ENCODE peak calls at places on chromosome 6, in ten cellular contexts. E is body of pancreas; Y is cardiac muscle cell; Z is A549; S is heart right ventricle; G is CD8-positive, alpha-beta memory T cell; L is ascending aorta; D is effector memory CD4-positive, alpha-beta T cell; B is fibroblast of lung; O is SK-N-SH. M is an unnamed sample. For H3K4me1, the result is how much of the 10 kb centered on the place peaks cover.

GRCh38 chr6:34657307-34657978 is 39.1 kb downstream of the ILRUN start:
- DNase-seq in G (peak), B (peak), Y (peak), L (no peak), E (peak), D (no peak), S (no peak), O (no peak), Z (peak), M (no peak)

GRCh38 chr6:147750420-147750819 is 241.9 kb downstream of the SAMD5 start:
- DNase-seq in G (no peak), Z (no peak), S (no peak), Y (no peak), B (no peak), E (no peak), O (no peak), D (no peak), L (no peak), M (no peak)

GRCh38 chr6:116217069-116217468 is 36.8 kb downstream of the TSPYL4 start:
- DNase-seq in Z (peak), D (no peak), O (no peak), Y (peak), E (no peak), G (peak), L (no peak), S (no peak), B (peak), M (no peak)

GRCh38 chr6:111898452-111898851 is 25.2 kb upstream of the FYN start:
- DNase-seq in S (no peak), Y (no peak), L (no peak), B (no peak), O (no peak), D (no peak), E (no peak), Z (no peak), G (no peak), M (no peak)

GRCh38 chr6:138540468-138540867 is 41.2 kb upstream of the NHSL1 start:
- DNase-seq in E (no peak), O (no peak), L (no peak), D (no peak), Z (no peak), Y (peak), G (no peak), B (peak), S (no peak), M (no peak)

GRCh38 chr6:33702345-33702977 is 9.0 kb downstream of the UQCC2 start:
- DNase-seq in O (peak), E (peak), Z (peak), G (no peak), S (no peak), D (no peak), B (peak), Y (peak), L (no peak), M (no peak)

GRCh38 chr6:111263837-111264236 is 176.5 kb downstream of the SLC16A10 start:
- DNase-seq in Z (no peak), E (no peak), L (no peak), B (peak), Y (peak), D (no peak), G (no peak), S (no peak), O (no peak), M (no peak)

GRCh38 chr6:74167951-74168350 is 471.9 kb downstream of the CD109 start:
- DNase-seq in G (no peak), S (no peak), O (no peak), B (peak), E (no peak), L (no peak), Z (no peak), D (no peak), Y (no peak), M (no peak)

GRCh38 chr6:34465551-34466241 is at the start of gene PACSIN1:
- DNase-seq in S (peak), B (no peak), E (peak), L (no peak), O (peak), D (no peak), G (no peak), Y (peak), Z (no peak), M (no peak)

GRCh38 chr6:4374231-4374630 is 238.9 kb upstream of the ECI2 start:
- DNase-seq in G (no peak), B (no peak), O (no peak), Y (no peak), D (no peak), L (no peak), S (no peak), E (no peak), Z (no peak), M (no peak)

GRCh38 chr6:131476362-131476761 is 96.7 kb upstream of the ARG1 start:
- DNase-seq in D (no peak), B (no peak), E (no peak), Z (no peak), L (no peak), G (no peak), O (no peak), Y (no peak), S (no peak), M (no peak)

GRCh38 chr6:129635396-129636164 is 74.4 kb downstream of the ARHGAP18 start:
- DNase-seq in O (no peak), G (no peak), L (no peak), E (no peak), B (peak), D (no peak), S (no peak), Z (no peak), Y (peak), M (no peak)

GRCh38 chr6:52233975-52234823 is 10.1 kb downstream of the IL17F start:
- DNase-seq in L (no peak), B (peak), D (no peak), Z (peak), G (no peak), Y (peak), O (peak), E (peak), S (no peak), M (peak)

GRCh38 chr6:108730556-108731228 is 117.5 kb upstream of the ARMC2 start:
- DNase-seq in B (peak), E (no peak), Y (no peak), D (no peak), L (no peak), O (no peak), Z (no peak), G (no peak), S (no peak), M (no peak)

GRCh38 chr6:28634758-28635546 is 109.3 kb downstream of the GPX5 start:
- DNase-seq in G (no peak), D (no peak), E (peak), Y (peak), L (no peak), B (peak), O (peak), Z (peak), S (no peak), M (no peak)

GRCh38 chr6:17352302-17352701 is 41.1 kb upstream of the CAP2 start:
- DNase-seq in G (no peak), Z (peak), Y (no peak), O (no peak), L (no peak), D (no peak), E (no peak), S (no peak), B (no peak), M (no peak)

GRCh38 chr6:111210074-111210729 is 122.9 kb downstream of the SLC16A10 start:
- DNase-seq in G (peak), Y (peak), E (no peak), L (no peak), D (no peak), Z (peak), S (no peak), O (peak), B (peak), M (peak)

GRCh38 chr6:125611573-125612399 is 137.6 kb upstream of the HEY2 start:
- DNase-seq in S (no peak), B (peak), E (peak), Y (peak), L (no peak), O (no peak), Z (no peak), G (no peak), D (no peak), M (no peak)

GRCh38 chr6:43217351-43217750 is 11.9 kb downstream of the DNPH1 start:
- DNase-seq in E (no peak), D (no peak), G (no peak), O (no peak), L (no peak), Z (no peak), Y (no peak), S (no peak), B (no peak), M (no peak)

GRCh38 chr6:146914563-146915483 is 289.4 kb upstream of the STXBP5 start:
- DNase-seq in B (peak), Y (peak), O (peak), L (no peak), Z (peak), G (no peak), E (peak), D (no peak), S (no peak), M (no peak)

GRCh38 chr6:142478117-142478516 is 176.3 kb downstream of the ADGRG6 start:
- DNase-seq in L (no peak), B (peak), E (no peak), Z (peak), G (no peak), Y (peak), O (no peak), S (no peak), D (no peak), M (no peak)

GRCh38 chr6:113645576-113645970 is 211.6 kb upstream of the MARCKS start:
- DNase-seq in Z (peak), O (no peak), G (no peak), S (no peak), E (peak), D (no peak), L (no peak), B (peak), Y (peak), M (no peak)

GRCh38 chr6:71533939-71534379 is 245.3 kb downstream of the OGFRL1 start:
- DNase-seq in Y (peak), S (no peak), B (peak), Z (peak), D (no peak), O (peak), L (no peak), G (no peak), E (no peak), M (no peak)

GRCh38 chr6:137148291-137149076 is 25.0 kb downstream of the IL22RA2 start:
- DNase-seq in Z (peak), D (no peak), S (no peak), Y (peak), G (no peak), O (no peak), E (no peak), B (peak), L (no peak), M (no peak)

DNA sequence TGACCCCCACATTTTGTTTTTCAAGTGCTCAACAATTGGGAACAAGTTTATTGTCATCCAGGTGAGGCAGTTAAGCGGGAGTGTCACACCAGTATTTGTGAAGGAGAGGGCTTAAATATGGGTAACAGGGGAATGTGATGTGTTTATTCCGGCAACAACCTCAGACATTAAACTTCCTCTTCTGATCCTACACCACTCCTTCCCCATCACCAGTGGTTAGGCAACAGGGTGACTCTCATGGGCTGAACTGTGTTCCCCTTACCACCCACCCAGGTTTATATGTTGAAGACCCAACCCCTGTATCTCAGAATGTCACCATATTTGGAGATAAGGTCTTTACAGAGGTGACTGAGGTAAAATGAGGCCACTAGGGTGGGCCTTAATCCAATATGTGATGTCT is 52.1 kb upstream of the RNF182 start:
- DNase-seq in Y (no peak), S (no peak), B (no peak), Z (no peak), D (no peak), O (no peak), G (no peak), E (no peak), L (no peak), M (no peak)
- H3K27ac ChIP-seq in Y (no peak), S (no peak), B (no peak), Z (no peak), D (no peak), O (no peak), G (no peak), E (peak), L (no peak), M (no peak)

GRCh38 chr6:42007753-42008528 is 42.4 kb upstream of the TAF8 start:
- DNase-seq in E (no peak), S (no peak), B (no peak), Y (no peak), D (no peak), G (peak), L (no peak), O (no peak), Z (no peak), M (no peak)
- H3K4me1 ChIP-seq in E (under half), S (under half), B (under half), Y (under half), D (under half), G (half or more), L (under half), O (under half), Z (under half), M (under half)

GRCh38 chr6:56803594-56803993 is 151.3 kb upstream of the BEND6 start:
- DNase-seq in D (no peak), E (no peak), L (no peak), S (no peak), Z (no peak), B (peak), Y (peak), O (no peak), G (no peak), M (no peak)
- H3K27ac ChIP-seq in D (no peak), E (no peak), L (no peak), S (no peak), Z (peak), B (no peak), Y (no peak), O (peak), G (no peak), M (no peak)

GRCh38 chr6:2964793-2965503 is 6.4 kb downstream of the SERPINB6 start:
- DNase-seq in E (no peak), L (no peak), S (no peak), G (no peak), Y (no peak), B (no peak), D (no peak), Z (no peak), O (no peak), M (no peak)

GRCh38 chr6:2962636-2963035 is 8.7 kb downstream of the SERPINB6 start:
- DNase-seq in O (no peak), D (no peak), E (peak), L (no peak), G (no peak), Y (no peak), S (no peak), Z (no peak), B (no peak), M (no peak)

GRCh38 chr6:2961971-2962370 is 9.4 kb downstream of the SERPINB6 start:
- DNase-seq in Y (no peak), O (no peak), E (peak), L (no peak), S (no peak), G (no peak), D (no peak), Z (no peak), B (no peak), M (no peak)

GRCh38 chr6:2961491-2961890 is 9.9 kb downstream of the SERPINB6 start:
- DNase-seq in S (no peak), O (no peak), Z (no peak), Y (no peak), E (peak), L (no peak), D (no peak), G (no peak), B (no peak), M (no peak)

DNA sequence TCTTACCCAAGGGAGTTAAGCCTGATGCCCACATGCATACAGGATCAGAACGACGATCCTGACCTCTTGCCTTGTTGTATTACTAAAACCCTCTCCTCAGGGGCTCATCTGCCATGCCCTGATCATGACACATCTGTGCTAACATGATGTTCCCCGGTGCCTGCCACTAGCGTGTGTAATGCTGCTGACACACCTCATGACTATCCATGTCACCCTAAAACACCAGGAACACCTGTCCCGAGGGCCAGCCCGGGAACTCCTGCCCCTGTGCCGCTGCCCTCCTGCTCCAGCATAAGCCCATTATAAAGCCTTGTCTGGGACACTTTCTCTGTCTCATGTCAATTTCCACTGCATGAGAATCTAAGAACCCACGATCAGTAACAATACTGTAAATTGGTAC is 7.6 kb downstream of the SERPINB6 start:
- DNase-seq in B (no peak), G (no peak), Y (no peak), O (no peak), L (no peak), E (no peak), Z (no peak), S (no peak), D (no peak), M (no peak)
- H3K4me1 ChIP-seq in B (under half), G (under half), Y (under half), O (under half), L (under half), E (half or more), Z (under half), S (half or more), D (under half), M (under half)

DNA sequence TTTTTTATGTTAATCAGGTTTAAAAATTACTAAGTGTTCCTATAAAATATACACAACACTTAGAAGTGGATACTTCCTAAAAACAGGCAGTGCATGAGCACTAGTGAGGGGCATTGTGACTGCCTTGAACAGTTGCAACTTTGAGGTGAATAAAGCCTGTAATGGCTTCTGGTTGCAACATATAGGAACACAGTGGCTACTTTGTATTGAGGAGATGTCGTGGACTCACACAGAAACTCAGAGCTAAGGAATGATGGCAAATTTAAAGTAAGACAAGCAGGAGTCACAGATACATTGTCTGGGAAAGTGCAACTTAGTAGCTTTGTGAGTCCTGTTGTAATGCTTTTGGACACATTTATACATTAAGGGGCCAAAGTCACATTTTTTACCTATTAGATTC is 856 bp upstream of the HLA-A start:
- DNase-seq in S (no peak), L (no peak), O (no peak), E (no peak), Z (no peak), B (peak), Y (no peak), G (no peak), D (no peak), M (no peak)
- H3K27ac ChIP-seq in S (peak), L (peak), O (no peak), E (peak), Z (no peak), B (peak), Y (no peak), G (peak), D (peak), M (no peak)

DNA sequence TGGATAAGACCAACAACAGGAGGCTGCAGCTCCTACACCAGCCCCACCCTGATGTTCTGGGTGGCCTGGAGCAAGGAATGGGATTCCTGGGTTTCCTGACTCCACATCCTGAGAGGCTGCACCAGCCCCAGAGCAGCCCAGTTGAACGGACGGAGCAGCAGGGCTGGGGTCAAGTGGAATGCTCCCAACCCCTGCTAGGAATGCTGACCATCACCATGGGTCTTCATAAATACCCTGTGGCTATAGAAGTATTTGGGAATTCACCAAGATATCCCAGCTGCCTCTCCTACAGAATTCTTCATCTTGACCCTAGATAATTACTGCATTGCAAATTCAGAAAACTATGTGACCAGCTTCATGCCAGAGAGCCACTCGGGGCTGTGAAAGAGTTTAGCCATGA is 180.3 kb downstream of the THBS2 start:
- DNase-seq in E (no peak), Z (no peak), G (no peak), L (no peak), S (no peak), B (peak), Y (peak), D (no peak), O (no peak), M (no peak)
- H3K4me1 ChIP-seq in E (under half), Z (under half), G (under half), L (under half), S (under half), B (under half), Y (under half), D (under half), O (under half), M (under half)

M was measured in iPS DF 6.9.